ENCODE peak calls at places on chromosomes 12 and 14, in nine cellular contexts. Q is progenitor cell of endocrine pancreas; Y is transverse colon; W is renal cortical epithelial cell; H is stromal cell of bone marrow; F is GM03348; S is stimulated activated CD4-positive, alpha-beta T cell treated with anti-CD3 and anti-CD28 coated beads, Interleukin-4, amount 100 ng/mL, for 24 hours; T is NAMALWA; G is GM13977. X is an unnamed sample.

GRCh38 chr12:86710110-86710509 is 453.9 kb upstream of the MGAT4C start:
- DNase-seq in Q (no peak), Y (no peak), W (peak; percentile 71), H (no peak), F (no peak), S (no peak), T (no peak), G (no peak), X (no peak)

GRCh38 chr12:106115450-106115849 is 23.3 kb downstream of the NUAK1 start:
- DNase-seq in Q (no peak), Y (no peak), W (no peak), H (no peak), F (no peak), S (no peak), T (no peak), G (no peak), X (no peak)

GRCh38 chr12:92539966-92540791 is 162.6 kb upstream of the PLEKHG7 start:
- DNase-seq in Q (no peak), Y (no peak), W (no peak), H (no peak), F (no peak), S (no peak), T (no peak), G (no peak), X (no peak)

GRCh38 chr12:110020956-110021355 is 21.7 kb downstream of the ANKRD13A start:
- DNase-seq in Q (no peak), Y (no peak), W (no peak), H (no peak), F (no peak), S (no peak), T (no peak), G (no peak), X (no peak)

GRCh38 chr12:110825530-110825929 is 21.3 kb upstream of the CCDC63 start:
- DNase-seq in Q (no peak), Y (no peak), W (no peak), H (no peak), F (no peak), S (no peak), T (no peak), G (no peak), X (no peak)

GRCh38 chr14:21003788-21004346 is 4.8 kb downstream of the SLC39A2 start:
- DNase-seq in Q (no peak), Y (no peak), W (no peak), H (no peak), F (no peak), S (no peak), T (no peak), G (no peak), X (no peak)

GRCh38 chr14:29754134-29754533 is 173.5 kb downstream of the PRKD1 start:
- DNase-seq in Q (no peak), Y (no peak), W (no peak), H (no peak), F (no peak), S (no peak), T (no peak), G (no peak), X (no peak)

GRCh38 chr12:97300921-97301320 is 161.7 kb upstream of the RMST start:
- DNase-seq in Q (no peak), Y (no peak), W (peak; percentile 17), H (no peak), F (no peak), S (no peak), T (no peak), G (no peak), X (no peak)

GRCh38 chr12:83615152-83615551 is 928.4 kb downstream of the TMTC2 start:
- DNase-seq in Q (no peak), Y (no peak), W (no peak), H (no peak), F (no peak), S (no peak), T (no peak), G (no peak), X (no peak)

X was measured in GM13976.